ENCODE peak calls at places on chromosomes 5 and 9, in ten cellular contexts. One of them, this sample, is unnamed.

GRCh38 chr9:80649001-80649420 is 1040.3 kb downstream of the TLE1 start:
- DNase-seq in iPS DF 19.7: no peak
- DNase-seq in RPMI7951: peak
- DNase-seq in heart left ventricle: peak
- DNase-seq in GM12865: no peak
- DNase-seq in astrocyte of the hippocampus: peak
- DNase-seq in anterior cingulate cortex: no peak
- DNase-seq in effector CD8-positive, alpha-beta T cell: no peak
- DNase-seq in IMR-90: peak
- DNase-seq in nephron progenitor cell: no peak
- DNase-seq in this sample: no peak

GRCh38 chr9:131744715-131745201 is 4.9 kb upstream of the RAPGEF1 start:
- DNase-seq in GM12865: no peak
- DNase-seq in nephron progenitor cell: no peak
- DNase-seq in RPMI7951: no peak
- DNase-seq in effector CD8-positive, alpha-beta T cell: no peak
- DNase-seq in IMR-90: no peak
- DNase-seq in heart left ventricle: no peak
- DNase-seq in astrocyte of the hippocampus: no peak
- DNase-seq in iPS DF 19.7: no peak
- DNase-seq in anterior cingulate cortex: peak
- DNase-seq in this sample: no peak

GRCh38 chr9:87665516-87665915 is 60.4 kb upstream of the CTSL start:
- DNase-seq in GM12865: no peak
- DNase-seq in nephron progenitor cell: no peak
- DNase-seq in iPS DF 19.7: no peak
- DNase-seq in RPMI7951: no peak
- DNase-seq in astrocyte of the hippocampus: no peak
- DNase-seq in effector CD8-positive, alpha-beta T cell: no peak
- DNase-seq in heart left ventricle: no peak
- DNase-seq in anterior cingulate cortex: no peak
- DNase-seq in IMR-90: no peak
- DNase-seq in this sample: no peak

GRCh38 chr9:16039988-16040761 is 487.3 kb downstream of the CCDC171 start:
- DNase-seq in IMR-90: peak
- DNase-seq in anterior cingulate cortex: no peak
- DNase-seq in astrocyte of the hippocampus: peak
- DNase-seq in RPMI7951: no peak
- DNase-seq in effector CD8-positive, alpha-beta T cell: no peak
- DNase-seq in GM12865: no peak
- DNase-seq in nephron progenitor cell: peak
- DNase-seq in heart left ventricle: no peak
- DNase-seq in iPS DF 19.7: no peak
- DNase-seq in this sample: no peak

GRCh38 chr5:175627739-175628138 is 30.1 kb upstream of the HRH2 start:
- DNase-seq in anterior cingulate cortex: no peak
- DNase-seq in effector CD8-positive, alpha-beta T cell: no peak
- DNase-seq in iPS DF 19.7: no peak
- DNase-seq in astrocyte of the hippocampus: no peak
- DNase-seq in RPMI7951: no peak
- DNase-seq in nephron progenitor cell: no peak
- DNase-seq in IMR-90: no peak
- DNase-seq in heart left ventricle: no peak
- DNase-seq in GM12865: no peak
- DNase-seq in this sample: no peak

GRCh38 chr9:110131499-110131898 is 76.5 kb downstream of the C9orf152 start:
- DNase-seq in anterior cingulate cortex: no peak
- DNase-seq in astrocyte of the hippocampus: peak
- DNase-seq in IMR-90: peak
- DNase-seq in iPS DF 19.7: no peak
- DNase-seq in heart left ventricle: no peak
- DNase-seq in nephron progenitor cell: no peak
- DNase-seq in RPMI7951: no peak
- DNase-seq in GM12865: no peak
- DNase-seq in effector CD8-positive, alpha-beta T cell: no peak
- DNase-seq in this sample: no peak

GRCh38 chr9:126706698-126707053 is 92.9 kb downstream of the LMX1B start:
- DNase-seq in RPMI7951: no peak
- DNase-seq in nephron progenitor cell: no peak
- DNase-seq in IMR-90: no peak
- DNase-seq in heart left ventricle: no peak
- DNase-seq in astrocyte of the hippocampus: no peak
- DNase-seq in iPS DF 19.7: no peak
- DNase-seq in anterior cingulate cortex: no peak
- DNase-seq in effector CD8-positive, alpha-beta T cell: no peak
- DNase-seq in GM12865: no peak
- DNase-seq in this sample: no peak

GRCh38 chr5:109740329-109740728 is 50.6 kb downstream of the MAN2A1 start:
- DNase-seq in anterior cingulate cortex: no peak
- DNase-seq in IMR-90: peak
- DNase-seq in nephron progenitor cell: peak
- DNase-seq in astrocyte of the hippocampus: peak
- DNase-seq in GM12865: peak
- DNase-seq in iPS DF 19.7: no peak
- DNase-seq in effector CD8-positive, alpha-beta T cell: no peak
- DNase-seq in RPMI7951: peak
- DNase-seq in heart left ventricle: no peak
- DNase-seq in this sample: no peak

GRCh38 chr9:77752566-77752965 is 104.4 kb upstream of the GNA14 start:
- DNase-seq in nephron progenitor cell: no peak
- DNase-seq in anterior cingulate cortex: no peak
- DNase-seq in iPS DF 19.7: no peak
- DNase-seq in RPMI7951: peak
- DNase-seq in effector CD8-positive, alpha-beta T cell: no peak
- DNase-seq in heart left ventricle: no peak
- DNase-seq in astrocyte of the hippocampus: peak
- DNase-seq in IMR-90: peak
- DNase-seq in GM12865: no peak
- DNase-seq in this sample: no peak

GRCh38 chr5:58923355-58923754 is 340.5 kb downstream of the RAB3C start:
- DNase-seq in anterior cingulate cortex: no peak
- DNase-seq in nephron progenitor cell: no peak
- DNase-seq in effector CD8-positive, alpha-beta T cell: no peak
- DNase-seq in RPMI7951: no peak
- DNase-seq in astrocyte of the hippocampus: no peak
- DNase-seq in GM12865: no peak
- DNase-seq in heart left ventricle: no peak
- DNase-seq in IMR-90: no peak
- DNase-seq in iPS DF 19.7: no peak
- DNase-seq in this sample: no peak

GRCh38 chr9:92740015-92740408 is 24.6 kb downstream of the BICD2 start:
- DNase-seq in heart left ventricle: no peak
- DNase-seq in anterior cingulate cortex: no peak
- DNase-seq in RPMI7951: no peak
- DNase-seq in GM12865: no peak
- DNase-seq in iPS DF 19.7: no peak
- DNase-seq in effector CD8-positive, alpha-beta T cell: no peak
- DNase-seq in astrocyte of the hippocampus: no peak
- DNase-seq in nephron progenitor cell: no peak
- DNase-seq in IMR-90: peak
- DNase-seq in this sample: no peak

GRCh38 chr9:124349267-124349666 is 66.0 kb downstream of the PSMB7 start:
- DNase-seq in RPMI7951: no peak
- DNase-seq in heart left ventricle: no peak
- DNase-seq in iPS DF 19.7: no peak
- DNase-seq in astrocyte of the hippocampus: no peak
- DNase-seq in anterior cingulate cortex: no peak
- DNase-seq in nephron progenitor cell: no peak
- DNase-seq in GM12865: peak
- DNase-seq in IMR-90: no peak
- DNase-seq in effector CD8-positive, alpha-beta T cell: no peak
- DNase-seq in this sample: no peak

GRCh38 chr5:141646026-141646425 is 5.2 kb downstream of the FCHSD1 start:
- DNase-seq in astrocyte of the hippocampus: no peak
- DNase-seq in GM12865: no peak
- DNase-seq in iPS DF 19.7: no peak
- DNase-seq in anterior cingulate cortex: no peak
- DNase-seq in IMR-90: no peak
- DNase-seq in nephron progenitor cell: no peak
- DNase-seq in RPMI7951: no peak
- DNase-seq in heart left ventricle: no peak
- DNase-seq in effector CD8-positive, alpha-beta T cell: no peak
- DNase-seq in this sample: no peak

GRCh38 chr5:73319036-73319435 is 129.5 kb downstream of the FOXD1 start:
- DNase-seq in nephron progenitor cell: no peak
- DNase-seq in heart left ventricle: no peak
- DNase-seq in IMR-90: peak
- DNase-seq in GM12865: no peak
- DNase-seq in astrocyte of the hippocampus: no peak
- DNase-seq in RPMI7951: no peak
- DNase-seq in iPS DF 19.7: no peak
- DNase-seq in effector CD8-positive, alpha-beta T cell: no peak
- DNase-seq in anterior cingulate cortex: no peak
- DNase-seq in this sample: no peak

GRCh38 chr5:98397081-98397480 is 376.4 kb upstream of the RGMB start:
- DNase-seq in GM12865: no peak
- DNase-seq in RPMI7951: peak
- DNase-seq in nephron progenitor cell: no peak
- DNase-seq in IMR-90: peak
- DNase-seq in astrocyte of the hippocampus: peak
- DNase-seq in heart left ventricle: no peak
- DNase-seq in anterior cingulate cortex: no peak
- DNase-seq in iPS DF 19.7: no peak
- DNase-seq in effector CD8-positive, alpha-beta T cell: no peak
- DNase-seq in this sample: no peak

GRCh38 chr5:370311-370958 is 48.9 kb downstream of the AHRR start:
- DNase-seq in nephron progenitor cell: no peak
- DNase-seq in GM12865: no peak
- DNase-seq in anterior cingulate cortex: no peak
- DNase-seq in heart left ventricle: no peak
- DNase-seq in astrocyte of the hippocampus: no peak
- DNase-seq in IMR-90: no peak
- DNase-seq in RPMI7951: no peak
- DNase-seq in effector CD8-positive, alpha-beta T cell: no peak
- DNase-seq in iPS DF 19.7: no peak
- DNase-seq in this sample: no peak

GRCh38 chr5:177432143-177432904 is 5.8 kb downstream of the GRK6 start:
- DNase-seq in heart left ventricle: no peak
- DNase-seq in effector CD8-positive, alpha-beta T cell: no peak
- DNase-seq in anterior cingulate cortex: peak
- DNase-seq in nephron progenitor cell: no peak
- DNase-seq in iPS DF 19.7: no peak
- DNase-seq in RPMI7951: no peak
- DNase-seq in IMR-90: no peak
- DNase-seq in astrocyte of the hippocampus: peak
- DNase-seq in GM12865: no peak
- DNase-seq in this sample: peak

GRCh38 chr9:90433398-90433890 is 209.2 kb downstream of the DIRAS2 start:
- DNase-seq in RPMI7951: no peak
- DNase-seq in iPS DF 19.7: peak
- DNase-seq in GM12865: no peak
- DNase-seq in effector CD8-positive, alpha-beta T cell: no peak
- DNase-seq in anterior cingulate cortex: no peak
- DNase-seq in astrocyte of the hippocampus: peak
- DNase-seq in IMR-90: no peak
- DNase-seq in nephron progenitor cell: peak
- DNase-seq in heart left ventricle: no peak
- DNase-seq in this sample: no peak

GRCh38 chr9:37639109-37639748 is 11.5 kb upstream of the FRMPD1 start:
- DNase-seq in IMR-90: peak
- DNase-seq in RPMI7951: peak
- DNase-seq in effector CD8-positive, alpha-beta T cell: no peak
- DNase-seq in astrocyte of the hippocampus: peak
- DNase-seq in GM12865: no peak
- DNase-seq in heart left ventricle: no peak
- DNase-seq in nephron progenitor cell: no peak
- DNase-seq in anterior cingulate cortex: no peak
- DNase-seq in iPS DF 19.7: no peak
- DNase-seq in this sample: no peak

GRCh38 chr9:116212986-116213672 is 59.5 kb downstream of the PAPPA start:
- DNase-seq in RPMI7951: no peak
- DNase-seq in effector CD8-positive, alpha-beta T cell: no peak
- DNase-seq in GM12865: no peak
- DNase-seq in iPS DF 19.7: no peak
- DNase-seq in astrocyte of the hippocampus: no peak
- DNase-seq in heart left ventricle: no peak
- DNase-seq in anterior cingulate cortex: no peak
- DNase-seq in nephron progenitor cell: no peak
- DNase-seq in IMR-90: no peak
- DNase-seq in this sample: no peak

GRCh38 chr5:76082790-76083554 is at the start of gene SV2C:
- DNase-seq in astrocyte of the hippocampus: peak
- DNase-seq in RPMI7951: peak
- DNase-seq in GM12865: peak
- DNase-seq in nephron progenitor cell: peak
- DNase-seq in anterior cingulate cortex: no peak
- DNase-seq in heart left ventricle: no peak
- DNase-seq in IMR-90: no peak
- DNase-seq in iPS DF 19.7: no peak
- DNase-seq in effector CD8-positive, alpha-beta T cell: no peak
- DNase-seq in this sample: no peak

GRCh38 chr5:150523472-150524350 is 15.8 kb downstream of the NDST1 start:
- DNase-seq in anterior cingulate cortex: peak
- DNase-seq in IMR-90: peak
- DNase-seq in nephron progenitor cell: peak
- DNase-seq in GM12865: peak
- DNase-seq in astrocyte of the hippocampus: peak
- DNase-seq in RPMI7951: peak
- DNase-seq in heart left ventricle: peak
- DNase-seq in iPS DF 19.7: peak
- DNase-seq in effector CD8-positive, alpha-beta T cell: no peak
- DNase-seq in this sample: peak

GRCh38 chr9:69573666-69574456 is 98.3 kb downstream of the APBA1 start:
- DNase-seq in anterior cingulate cortex: no peak
- DNase-seq in IMR-90: peak
- DNase-seq in RPMI7951: peak
- DNase-seq in heart left ventricle: no peak
- DNase-seq in effector CD8-positive, alpha-beta T cell: no peak
- DNase-seq in iPS DF 19.7: no peak
- DNase-seq in astrocyte of the hippocampus: peak
- DNase-seq in nephron progenitor cell: no peak
- DNase-seq in GM12865: no peak
- DNase-seq in this sample: no peak

GRCh38 chr5:10892911-10893215 is 131.8 kb upstream of the DAP start:
- DNase-seq in IMR-90: no peak
- DNase-seq in nephron progenitor cell: no peak
- DNase-seq in astrocyte of the hippocampus: no peak
- DNase-seq in effector CD8-positive, alpha-beta T cell: no peak
- DNase-seq in iPS DF 19.7: no peak
- DNase-seq in anterior cingulate cortex: no peak
- DNase-seq in heart left ventricle: no peak
- DNase-seq in GM12865: no peak
- DNase-seq in RPMI7951: no peak
- DNase-seq in this sample: no peak

GRCh38 chr9:20570086-20570485 is 52.2 kb downstream of the MLLT3 start:
- DNase-seq in IMR-90: peak
- DNase-seq in heart left ventricle: no peak
- DNase-seq in anterior cingulate cortex: no peak
- DNase-seq in effector CD8-positive, alpha-beta T cell: no peak
- DNase-seq in GM12865: no peak
- DNase-seq in astrocyte of the hippocampus: no peak
- DNase-seq in RPMI7951: no peak
- DNase-seq in iPS DF 19.7: no peak
- DNase-seq in nephron progenitor cell: no peak
- DNase-seq in this sample: no peak

GRCh38 chr5:134273642-134274361 is 47.9 kb upstream of the PPP2CA start:
- DNase-seq in effector CD8-positive, alpha-beta T cell: no peak
- DNase-seq in anterior cingulate cortex: no peak
- DNase-seq in heart left ventricle: no peak
- DNase-seq in GM12865: no peak
- DNase-seq in iPS DF 19.7: no peak
- DNase-seq in nephron progenitor cell: no peak
- DNase-seq in IMR-90: no peak
- DNase-seq in astrocyte of the hippocampus: no peak
- DNase-seq in RPMI7951: no peak
- DNase-seq in this sample: no peak

GRCh38 chr5:43401827-43402226 is 10.4 kb downstream of the CCL28 start:
- DNase-seq in IMR-90: peak
- DNase-seq in iPS DF 19.7: no peak
- DNase-seq in heart left ventricle: no peak
- DNase-seq in effector CD8-positive, alpha-beta T cell: no peak
- DNase-seq in astrocyte of the hippocampus: no peak
- DNase-seq in RPMI7951: no peak
- DNase-seq in nephron progenitor cell: no peak
- DNase-seq in anterior cingulate cortex: no peak
- DNase-seq in GM12865: peak
- DNase-seq in this sample: no peak

GRCh38 chr5:84248013-84248412 is 136.7 kb downstream of the EDIL3 start:
- DNase-seq in effector CD8-positive, alpha-beta T cell: no peak
- DNase-seq in IMR-90: no peak
- DNase-seq in iPS DF 19.7: no peak
- DNase-seq in GM12865: no peak
- DNase-seq in anterior cingulate cortex: no peak
- DNase-seq in nephron progenitor cell: no peak
- DNase-seq in astrocyte of the hippocampus: no peak
- DNase-seq in heart left ventricle: no peak
- DNase-seq in RPMI7951: no peak
- DNase-seq in this sample: no peak